ENCODE peak calls at places on chromosomes 5 and 9, in eight cellular contexts. X is neural crest cell, Q is GM23338, W is psoas muscle, P is MCF 10A, A is astrocyte of the spinal cord, D is heart right ventricle, H is foreskin fibroblast. E is an unnamed sample.

GRCh38 chr5:122101636-122102285 is 23.7 kb upstream of the LOX start:
- DNase-seq in X (no peak), Q (peak), W (no peak), P (peak), A (peak), D (no peak), H (peak), E (no peak)

GRCh38 chr5:129903466-129904101 is 681 bp upstream of the CHSY3 start:
- DNase-seq in X (no peak), Q (peak), W (no peak), P (no peak), A (no peak), D (no peak), H (peak), E (no peak)

GRCh38 chr9:81559741-81560140 is 129.6 kb downstream of the TLE1 start:
- DNase-seq in X (no peak), Q (no peak), W (no peak), P (peak), A (peak), D (no peak), H (peak), E (no peak)

GRCh38 chr5:129820-130219 is 37.9 kb downstream of the PLEKHG4B start:
- DNase-seq in X (no peak), Q (peak), W (no peak), P (no peak), A (peak), D (no peak), H (peak), E (no peak)

GRCh38 chr9:36341936-36342577 is 58.0 kb downstream of the RNF38 start:
- DNase-seq in X (no peak), Q (no peak), W (no peak), P (no peak), A (no peak), D (no peak), H (no peak), E (no peak)

GRCh38 chr5:1699394-1699793 is 100.2 kb downstream of the MRPL36 start:
- DNase-seq in X (no peak), Q (no peak), W (no peak), P (no peak), A (no peak), D (no peak), H (no peak), E (no peak)

GRCh38 chr5:179223961-179224360 is 121.3 kb downstream of the ADAMTS2 start:
- DNase-seq in X (no peak), Q (no peak), W (no peak), P (no peak), A (no peak), D (no peak), H (no peak), E (no peak)

GRCh38 chr5:31987985-31988710 is 186.0 kb downstream of the GOLPH3 start:
- DNase-seq in X (no peak), Q (no peak), W (no peak), P (peak), A (peak), D (no peak), H (peak), E (no peak)

GRCh38 chr5:136677219-136677618 is 311.9 kb upstream of the TRPC7 start:
- DNase-seq in X (no peak), Q (no peak), W (no peak), P (no peak), A (no peak), D (no peak), H (peak), E (no peak)

GRCh38 chr5:4662845-4663244 is 477.3 kb upstream of the ADAMTS16 start:
- DNase-seq in X (no peak), Q (no peak), W (no peak), P (no peak), A (no peak), D (no peak), H (no peak), E (no peak)

GRCh38 chr5:84301535-84301934 is 83.1 kb downstream of the EDIL3 start:
- DNase-seq in X (no peak), Q (no peak), W (no peak), P (no peak), A (peak), D (no peak), H (peak), E (no peak)

GRCh38 chr5:127739807-127740384 is 36.7 kb downstream of the CCDC192 start:
- DNase-seq in X (no peak), Q (peak), W (no peak), P (no peak), A (no peak), D (no peak), H (no peak), E (no peak)
- TF ChIP-seq CTCF in X (no peak), Q (no peak), W (no peak), P (no peak), A (no peak), D (no peak), H (no peak), E (no peak)

GRCh38 chr9:73269430-73270101 is 117.9 kb downstream of the ANXA1 start:
- DNase-seq in X (no peak), Q (peak), W (no peak), P (peak), A (peak), D (no peak), H (peak), E (no peak)
- TF ChIP-seq CTCF in X (peak), Q (peak), W (no peak), P (peak), A (peak), D (peak), H (no peak), E (no peak)

GRCh38 chr5:60590172-60590571 is 109.8 kb downstream of the DEPDC1B start:
- DNase-seq in X (no peak), Q (no peak), W (no peak), P (no peak), A (no peak), D (no peak), H (no peak), E (no peak)

GRCh38 chr5:60584304-60584703 is 115.7 kb downstream of the DEPDC1B start:
- DNase-seq in X (no peak), Q (no peak), W (no peak), P (no peak), A (no peak), D (no peak), H (no peak), E (no peak)

GRCh38 chr5:60585618-60586017 is 114.3 kb downstream of the DEPDC1B start:
- DNase-seq in X (no peak), Q (no peak), W (no peak), P (no peak), A (no peak), D (no peak), H (no peak), E (no peak)

GRCh38 chr5:60583598-60583997 is 116.4 kb downstream of the DEPDC1B start:
- DNase-seq in X (no peak), Q (no peak), W (no peak), P (no peak), A (peak), D (no peak), H (no peak), E (no peak)

DNA sequence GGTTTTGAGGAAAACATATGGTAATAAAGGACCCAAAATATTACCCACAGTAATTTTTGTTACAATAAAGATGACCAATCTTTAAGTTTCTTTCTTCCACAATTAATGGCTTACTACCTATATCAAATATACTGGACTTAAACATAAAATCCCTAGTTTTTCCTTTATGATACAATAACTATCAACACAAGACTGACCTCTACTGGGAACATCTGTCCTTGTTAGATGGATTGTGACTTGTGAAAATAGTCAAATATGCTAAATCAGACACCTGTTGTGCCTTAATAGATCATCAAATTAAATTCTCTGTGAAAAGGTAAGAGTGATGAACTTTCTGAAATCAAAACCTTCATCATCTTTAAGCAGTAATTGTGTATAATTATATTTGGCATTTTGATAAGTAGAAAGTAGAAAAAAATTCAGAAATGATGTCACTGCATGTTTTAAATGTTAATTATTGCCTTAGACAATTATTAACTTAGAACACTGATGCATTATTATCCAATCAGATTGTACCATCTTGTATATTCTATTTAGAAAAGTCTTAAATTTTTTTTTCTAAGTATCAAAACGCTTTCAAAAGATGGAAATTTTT is 113.6 kb downstream of the DEPDC1B start:
- DNase-seq in X (no peak), Q (peak), W (no peak), P (peak), A (peak), D (no peak), H (peak), E (no peak)
- TF ChIP-seq CTCF in X (peak), Q (no peak), W (no peak), P (peak), A (peak), D (peak), H (peak), E (no peak)

GRCh38 chr5:20469390-20469789 is 481.4 kb upstream of the CDH18 start:
- DNase-seq in X (no peak), Q (no peak), W (no peak), P (no peak), A (no peak), D (no peak), H (no peak), E (no peak)
- TF ChIP-seq CTCF in X (no peak), Q (peak), W (no peak), P (no peak), A (no peak), D (no peak), H (no peak), E (no peak)

DNA sequence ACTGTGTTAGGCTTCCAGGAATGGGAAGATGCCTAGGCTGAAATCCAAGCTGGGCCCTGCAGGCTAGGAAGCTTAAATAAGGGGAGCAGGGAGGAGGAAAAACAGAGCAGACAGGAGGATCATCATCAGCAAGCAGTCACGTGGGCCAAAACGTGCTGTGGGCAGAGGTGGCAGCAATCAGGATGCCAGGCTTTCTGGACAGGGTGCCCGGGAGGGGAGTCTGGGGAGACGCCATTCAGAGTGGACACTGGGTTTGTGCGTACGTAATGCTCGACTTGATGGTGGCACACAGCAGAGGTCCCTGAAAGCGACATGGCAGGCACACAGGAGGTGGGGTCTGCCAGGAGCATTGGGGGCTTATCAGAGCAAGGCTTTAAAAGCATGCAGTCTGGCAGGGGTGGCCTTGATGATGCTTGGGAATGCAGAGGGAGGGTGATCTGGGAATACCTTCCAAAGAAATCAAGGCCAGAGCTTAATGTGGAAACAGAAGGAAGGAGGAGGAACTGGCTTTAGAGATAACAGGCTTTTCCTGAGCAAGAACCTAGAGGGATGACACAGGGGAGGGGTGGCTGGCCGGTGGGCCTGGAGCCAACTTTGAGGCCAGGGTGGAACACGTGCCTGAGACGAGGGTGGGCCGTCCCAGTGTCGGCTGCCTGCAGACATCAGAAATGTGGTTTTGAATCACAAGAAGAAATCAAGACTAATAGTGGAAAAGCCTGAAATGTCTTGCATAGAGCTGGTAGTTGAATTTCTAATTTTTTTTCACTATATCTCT is 212.6 kb downstream of the GADD45G start:
- DNase-seq in X (no peak), Q (no peak), W (no peak), P (no peak), A (no peak), D (no peak), H (no peak), E (peak)
- TF ChIP-seq CTCF in X (no peak), Q (no peak), W (no peak), P (no peak), A (no peak), D (no peak), H (no peak), E (no peak)

GRCh38 chr9:78132688-78133033 is 101.0 kb upstream of the GNAQ start:
- DNase-seq in X (no peak), Q (no peak), W (no peak), P (peak), A (peak), D (no peak), H (no peak), E (no peak)

GRCh38 chr9:78127271-78128225 is 95.9 kb upstream of the GNAQ start:
- DNase-seq in X (peak), Q (no peak), W (no peak), P (no peak), A (no peak), D (no peak), H (no peak), E (no peak)

GRCh38 chr9:78130853-78131252 is 99.2 kb upstream of the GNAQ start:
- DNase-seq in X (no peak), Q (no peak), W (no peak), P (no peak), A (no peak), D (no peak), H (no peak), E (no peak)

GRCh38 chr9:78131969-78132687 is 100.5 kb upstream of the GNAQ start:
- DNase-seq in X (no peak), Q (no peak), W (no peak), P (peak), A (peak), D (no peak), H (peak), E (no peak)

DNA sequence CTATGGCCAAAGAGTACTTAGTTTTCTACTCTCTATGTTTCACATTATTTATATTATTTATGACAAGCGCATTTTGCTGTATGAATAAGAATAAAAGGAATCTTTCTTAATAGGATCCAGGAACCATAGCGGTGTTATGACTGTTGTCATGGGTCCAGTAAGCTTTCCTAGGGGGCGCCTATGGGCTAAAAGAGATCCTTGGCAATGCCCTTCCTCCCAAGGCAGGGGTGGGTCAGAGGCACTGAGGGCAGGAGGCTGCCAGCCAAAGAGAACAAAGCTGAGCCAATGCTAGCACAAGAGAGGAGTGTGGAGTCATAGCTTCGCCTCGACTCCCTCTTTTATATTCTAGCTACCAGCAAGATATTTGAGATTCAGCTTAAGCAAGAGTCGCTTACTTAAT is 98.4 kb upstream of the GNAQ start:
- DNase-seq in X (peak), Q (peak), W (no peak), P (peak), A (peak), D (no peak), H (no peak), E (no peak)
- TF ChIP-seq CTCF in X (peak), Q (peak), W (no peak), P (no peak), A (peak), D (no peak), H (no peak), E (no peak)

DNA sequence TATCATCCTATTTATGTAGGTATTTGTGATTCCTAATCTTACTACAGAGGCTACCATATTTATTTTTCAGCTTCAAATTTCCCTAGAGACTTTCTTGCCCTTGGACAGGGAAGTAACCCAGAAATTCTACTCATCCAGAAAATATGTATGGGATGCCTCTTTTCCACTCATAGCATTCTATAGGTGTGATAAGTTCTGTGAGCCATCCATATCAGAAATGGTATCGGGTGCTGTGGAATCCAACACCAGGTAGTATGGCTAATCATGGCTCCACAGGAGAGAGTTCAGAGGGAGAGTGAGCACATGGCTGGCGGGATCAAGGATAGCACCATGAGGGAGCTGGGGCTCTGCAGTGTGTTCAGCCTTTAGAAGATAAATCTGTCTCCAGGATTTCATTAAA is 349.3 kb upstream of the ACTBL2 start:
- DNase-seq in X (no peak), Q (no peak), W (no peak), P (no peak), A (no peak), D (no peak), H (peak), E (no peak)
- TF ChIP-seq CTCF in X (no peak), Q (no peak), W (no peak), P (no peak), A (no peak), D (no peak), H (no peak), E (no peak)